ENCODE peak calls at places on chromosome 17, in five cellular contexts. One of them, this sample, is unnamed.

GRCh38 chr17:81713556-81714411 is 1.7 kb downstream of the SLC25A10 start:
- DNase-seq in CD8-positive, alpha-beta T cell: no peak
- DNase-seq in ovary: no peak
- DNase-seq in AG04450: no peak
- DNase-seq in left ventricle myocardium inferior: no peak
- DNase-seq in this sample: no peak

GRCh38 chr17:81523139-81524062 is 4.8 kb upstream of the FSCN2 start:
- DNase-seq in CD8-positive, alpha-beta T cell: no peak
- DNase-seq in ovary: peak; percentile 18
- DNase-seq in AG04450: no peak
- DNase-seq in left ventricle myocardium inferior: no peak
- DNase-seq in this sample: peak; percentile 61

GRCh38 chr17:17547210-17547764 is 44.2 kb downstream of the PEMT start:
- DNase-seq in CD8-positive, alpha-beta T cell: no peak
- DNase-seq in ovary: no peak
- DNase-seq in AG04450: no peak
- DNase-seq in left ventricle myocardium inferior: peak; percentile 42
- DNase-seq in this sample: peak; percentile 42

GRCh38 chr17:37671813-37672544 is 28.7 kb upstream of the DDX52 start:
- DNase-seq in CD8-positive, alpha-beta T cell: no peak
- DNase-seq in ovary: no peak
- DNase-seq in AG04450: peak; percentile 82
- DNase-seq in left ventricle myocardium inferior: no peak
- DNase-seq in this sample: no peak

GRCh38 chr17:21042434-21043295 is at the start of gene USP22:
- DNase-seq in CD8-positive, alpha-beta T cell: no peak
- DNase-seq in ovary: no peak
- DNase-seq in AG04450: no peak
- DNase-seq in left ventricle myocardium inferior: no peak
- DNase-seq in this sample: no peak

GRCh38 chr17:65750678-65751077 is 189.2 kb upstream of the AXIN2 start:
- DNase-seq in CD8-positive, alpha-beta T cell: peak; percentile 2
- DNase-seq in ovary: peak; percentile 34
- DNase-seq in AG04450: peak; percentile 75
- DNase-seq in left ventricle myocardium inferior: peak; percentile 73
- DNase-seq in this sample: peak; percentile 52

GRCh38 chr17:70414275-70414674 is 244.9 kb downstream of the KCNJ2 start:
- DNase-seq in CD8-positive, alpha-beta T cell: no peak
- DNase-seq in ovary: no peak
- DNase-seq in AG04450: no peak
- DNase-seq in left ventricle myocardium inferior: no peak
- DNase-seq in this sample: no peak

GRCh38 chr17:35315283-35315682 is 58.1 kb downstream of the SLFN11 start:
- DNase-seq in CD8-positive, alpha-beta T cell: no peak
- DNase-seq in ovary: peak; percentile 25
- DNase-seq in AG04450: peak; percentile 21
- DNase-seq in left ventricle myocardium inferior: no peak
- DNase-seq in this sample: no peak

GRCh38 chr17:28347261-28347891 is 10.0 kb downstream of the POLDIP2 start:
- DNase-seq in CD8-positive, alpha-beta T cell: no peak
- DNase-seq in ovary: no peak
- DNase-seq in AG04450: peak; percentile 75
- DNase-seq in left ventricle myocardium inferior: no peak
- DNase-seq in this sample: no peak

GRCh38 chr17:17792143-17792550 is 44.6 kb downstream of the SREBF1 start:
- DNase-seq in CD8-positive, alpha-beta T cell: no peak
- DNase-seq in ovary: no peak
- DNase-seq in AG04450: no peak
- DNase-seq in left ventricle myocardium inferior: no peak
- DNase-seq in this sample: no peak

GRCh38 chr17:36188891-36189306 is 7.7 kb downstream of the CCL3L1 start:
- DNase-seq in CD8-positive, alpha-beta T cell: no peak
- DNase-seq in ovary: no peak
- DNase-seq in AG04450: no peak
- DNase-seq in left ventricle myocardium inferior: no peak
- DNase-seq in this sample: peak; percentile 63

GRCh38 chr17:40651939-40652338 is 4.3 kb upstream of the SMARCE1 start:
- DNase-seq in CD8-positive, alpha-beta T cell: no peak
- DNase-seq in ovary: no peak
- DNase-seq in AG04450: no peak
- DNase-seq in left ventricle myocardium inferior: no peak
- DNase-seq in this sample: no peak

GRCh38 chr17:36808181-36808661 is 129.1 kb upstream of the LHX1 start:
- DNase-seq in CD8-positive, alpha-beta T cell: no peak
- DNase-seq in ovary: no peak
- DNase-seq in AG04450: no peak
- DNase-seq in left ventricle myocardium inferior: no peak
- DNase-seq in this sample: no peak

GRCh38 chr17:74758846-74759163 is 10.4 kb downstream of the NHERF1 start:
- DNase-seq in CD8-positive, alpha-beta T cell: no peak
- DNase-seq in ovary: no peak
- DNase-seq in AG04450: no peak
- DNase-seq in left ventricle myocardium inferior: no peak
- DNase-seq in this sample: no peak

GRCh38 chr17:45381001-45381400 is 51.7 kb downstream of the ARHGAP27 start:
- DNase-seq in CD8-positive, alpha-beta T cell: no peak
- DNase-seq in ovary: no peak
- DNase-seq in AG04450: no peak
- DNase-seq in left ventricle myocardium inferior: no peak
- DNase-seq in this sample: no peak

GRCh38 chr17:40093005-40093579 is 7.3 kb downstream of the NR1D1 start:
- DNase-seq in CD8-positive, alpha-beta T cell: no peak
- DNase-seq in ovary: peak; percentile 37
- DNase-seq in AG04450: no peak
- DNase-seq in left ventricle myocardium inferior: no peak
- DNase-seq in this sample: no peak

GRCh38 chr17:42414782-42415409 is 8.2 kb downstream of the CAVIN1 start:
- DNase-seq in CD8-positive, alpha-beta T cell: no peak
- DNase-seq in ovary: no peak
- DNase-seq in AG04450: no peak
- DNase-seq in left ventricle myocardium inferior: no peak
- DNase-seq in this sample: peak; percentile 60

GRCh38 chr17:40510328-40510648 is 8.9 kb upstream of the TNS4 start:
- DNase-seq in CD8-positive, alpha-beta T cell: no peak
- DNase-seq in ovary: no peak
- DNase-seq in AG04450: no peak
- DNase-seq in left ventricle myocardium inferior: no peak
- DNase-seq in this sample: no peak

GRCh38 chr17:17033466-17033865 is 8.8 kb upstream of the MPRIP start:
- DNase-seq in CD8-positive, alpha-beta T cell: no peak
- DNase-seq in ovary: no peak
- DNase-seq in AG04450: no peak
- DNase-seq in left ventricle myocardium inferior: no peak
- DNase-seq in this sample: no peak

GRCh38 chr17:50778471-50778870 is 11.2 kb upstream of the ANKRD40CL start:
- DNase-seq in CD8-positive, alpha-beta T cell: no peak
- DNase-seq in ovary: no peak
- DNase-seq in AG04450: no peak
- DNase-seq in left ventricle myocardium inferior: no peak
- DNase-seq in this sample: no peak

GRCh38 chr17:50778988-50779387 is 11.7 kb upstream of the ANKRD40CL start:
- DNase-seq in CD8-positive, alpha-beta T cell: no peak
- DNase-seq in ovary: no peak
- DNase-seq in AG04450: no peak
- DNase-seq in left ventricle myocardium inferior: no peak
- DNase-seq in this sample: no peak

GRCh38 chr17:50779747-50780363 is 12.5 kb upstream of the ANKRD40CL start:
- DNase-seq in CD8-positive, alpha-beta T cell: no peak
- DNase-seq in ovary: no peak
- DNase-seq in AG04450: no peak
- DNase-seq in left ventricle myocardium inferior: no peak
- DNase-seq in this sample: no peak

GRCh38 chr17:50783193-50783660 is 15.9 kb upstream of the ANKRD40CL start:
- DNase-seq in CD8-positive, alpha-beta T cell: peak; percentile 62
- DNase-seq in ovary: peak; percentile 89
- DNase-seq in AG04450: peak; percentile 61
- DNase-seq in left ventricle myocardium inferior: peak; percentile 84
- DNase-seq in this sample: peak; percentile 84

GRCh38 chr17:50781167-50781566 is 13.8 kb upstream of the ANKRD40CL start:
- DNase-seq in CD8-positive, alpha-beta T cell: no peak
- DNase-seq in ovary: no peak
- DNase-seq in AG04450: no peak
- DNase-seq in left ventricle myocardium inferior: no peak
- DNase-seq in this sample: no peak
- H3K4me3 ChIP-seq in CD8-positive, alpha-beta T cell: no peak overlapping the region
- H3K4me3 ChIP-seq in ovary: peak overlapping the region; percentile 12
- H3K4me3 ChIP-seq in AG04450: peak overlapping the region; percentile 41
- H3K4me3 ChIP-seq in left ventricle myocardium inferior: peak overlapping the region; percentile 52
- H3K4me3 ChIP-seq in this sample: peak overlapping the region; percentile 9

GRCh38 chr17:53118948-53119347 is 703.8 kb upstream of the KIF2B start:
- DNase-seq in CD8-positive, alpha-beta T cell: no peak
- DNase-seq in ovary: no peak
- DNase-seq in AG04450: no peak
- DNase-seq in left ventricle myocardium inferior: no peak
- DNase-seq in this sample: no peak

GRCh38 chr17:53127331-53127730 is 695.4 kb upstream of the KIF2B start:
- DNase-seq in CD8-positive, alpha-beta T cell: no peak
- DNase-seq in ovary: no peak
- DNase-seq in AG04450: no peak
- DNase-seq in left ventricle myocardium inferior: no peak
- DNase-seq in this sample: no peak

GRCh38 chr17:53119773-53120172 is 703.0 kb upstream of the KIF2B start:
- DNase-seq in CD8-positive, alpha-beta T cell: no peak
- DNase-seq in ovary: no peak
- DNase-seq in AG04450: no peak
- DNase-seq in left ventricle myocardium inferior: no peak
- DNase-seq in this sample: no peak

GRCh38 chr17:53122966-53123365 is 699.8 kb upstream of the KIF2B start:
- DNase-seq in CD8-positive, alpha-beta T cell: no peak
- DNase-seq in ovary: no peak
- DNase-seq in AG04450: no peak
- DNase-seq in left ventricle myocardium inferior: no peak
- DNase-seq in this sample: no peak
- H3K9me3 ChIP-seq in CD8-positive, alpha-beta T cell: no peaks in the 10 kb centered on the region
- H3K9me3 ChIP-seq in ovary: no peaks in the 10 kb centered on the region
- H3K9me3 ChIP-seq in AG04450: no peaks in the 10 kb centered on the region
- H3K9me3 ChIP-seq in left ventricle myocardium inferior: no peaks in the 10 kb centered on the region
- H3K9me3 ChIP-seq in this sample: no peaks in the 10 kb centered on the region

DNA sequence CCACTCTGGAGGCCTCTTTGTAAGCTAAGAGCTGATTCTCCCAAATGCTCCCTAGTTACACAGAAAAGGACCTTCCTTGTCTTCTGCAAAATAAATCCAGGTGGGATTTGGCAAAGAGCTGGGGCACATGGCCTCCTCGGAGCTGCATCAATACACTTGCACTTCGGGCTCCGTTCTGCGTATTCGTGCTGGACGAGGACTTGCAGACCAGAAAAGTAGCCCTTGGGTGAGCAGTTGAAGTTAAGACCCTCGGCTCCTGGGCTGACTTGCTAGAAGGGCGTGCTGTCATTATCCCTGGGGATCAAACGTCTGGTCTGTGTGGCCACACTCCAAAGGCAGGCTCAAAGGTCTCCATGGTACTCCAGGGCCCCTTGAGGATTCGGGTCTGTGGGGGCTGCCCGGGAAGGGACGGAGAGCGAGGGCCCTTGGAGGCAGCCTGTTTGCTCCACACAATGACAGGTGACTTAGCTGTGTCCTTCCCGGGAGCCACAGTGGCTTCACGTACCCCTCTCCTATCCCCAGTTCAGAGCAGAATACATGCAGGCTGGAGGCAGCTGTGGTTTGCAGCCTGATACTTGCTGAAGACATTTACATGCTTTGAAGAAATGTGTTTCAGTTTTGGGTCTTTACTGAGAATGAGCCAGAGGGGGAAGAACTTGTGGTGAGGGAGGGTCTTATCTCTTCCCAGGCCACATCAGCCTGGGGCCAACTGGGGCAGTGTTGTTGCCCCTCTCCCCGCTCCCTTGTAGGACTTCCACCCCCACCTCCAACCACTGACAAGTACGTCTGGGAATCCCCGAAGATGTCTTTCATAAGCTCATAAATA is 144.4 kb upstream of the RPH3AL start:
- DNase-seq in CD8-positive, alpha-beta T cell: no peak
- DNase-seq in ovary: no peak
- DNase-seq in AG04450: no peak
- DNase-seq in left ventricle myocardium inferior: no peak
- DNase-seq in this sample: no peak
- H3K4me3 ChIP-seq in CD8-positive, alpha-beta T cell: no peak overlapping the region
- H3K4me3 ChIP-seq in ovary: no peak overlapping the region
- H3K4me3 ChIP-seq in AG04450: no peak overlapping the region
- H3K4me3 ChIP-seq in left ventricle myocardium inferior: no peak overlapping the region
- H3K4me3 ChIP-seq in this sample: no peak overlapping the region

GRCh38 chr17:2436516-2436915 is 35.7 kb upstream of the MNT start:
- DNase-seq in CD8-positive, alpha-beta T cell: no peak
- DNase-seq in ovary: no peak
- DNase-seq in AG04450: no peak
- DNase-seq in left ventricle myocardium inferior: no peak
- DNase-seq in this sample: no peak
- H3K9me3 ChIP-seq in CD8-positive, alpha-beta T cell: no peaks in the 10 kb centered on the region
- H3K9me3 ChIP-seq in ovary: no peaks in the 10 kb centered on the region
- H3K9me3 ChIP-seq in AG04450: no peaks in the 10 kb centered on the region
- H3K9me3 ChIP-seq in left ventricle myocardium inferior: no peaks in the 10 kb centered on the region
- H3K9me3 ChIP-seq in this sample: no peaks in the 10 kb centered on the region

GRCh38 chr17:75784473-75785015 is at the start of gene UNK:
- DNase-seq in CD8-positive, alpha-beta T cell: peak; percentile 91
- DNase-seq in ovary: peak; percentile 98
- DNase-seq in AG04450: peak; percentile 99
- DNase-seq in left ventricle myocardium inferior: peak; percentile 96
- DNase-seq in this sample: peak; percentile 97
- H3K4me3 ChIP-seq in CD8-positive, alpha-beta T cell: peak within 1 kb of the TSS; percentile 78
- H3K4me3 ChIP-seq in ovary: peak within 1 kb of the TSS; percentile 87
- H3K4me3 ChIP-seq in AG04450: peak within 1 kb of the TSS; percentile 74
- H3K4me3 ChIP-seq in left ventricle myocardium inferior: peak within 1 kb of the TSS; percentile 74
- H3K4me3 ChIP-seq in this sample: peak within 1 kb of the TSS; percentile 71

This sample was measured in heart left ventricle.